ENCODE peak calls at places on chromosomes 3 and 15, in nine cellular contexts. One of them, this sample, is unnamed.

GRCh38 chr15:78988361-78988911 is 43.6 kb upstream of the CTSH start:
- DNase-seq in breast epithelium: no peak
- DNase-seq in body of pancreas: peak; percentile 89
- DNase-seq in tibial artery: peak; percentile 95
- DNase-seq in suprapubic skin: peak; percentile 93
- DNase-seq in heart left ventricle: peak; percentile 78
- DNase-seq in CD8-positive, alpha-beta memory T cell: no peak
- DNase-seq in right cardiac atrium: peak; percentile 66
- DNase-seq in mesendoderm: peak; percentile 36
- DNase-seq in this sample: peak; percentile 93

GRCh38 chr3:50390523-50391177 is 31.3 kb upstream of the TMEM115 start:
- DNase-seq in breast epithelium: no peak
- DNase-seq in body of pancreas: peak; percentile 76
- DNase-seq in tibial artery: peak; percentile 48
- DNase-seq in suprapubic skin: no peak
- DNase-seq in heart left ventricle: peak; percentile 87
- DNase-seq in CD8-positive, alpha-beta memory T cell: no peak
- DNase-seq in right cardiac atrium: peak; percentile 67
- DNase-seq in mesendoderm: no peak
- DNase-seq in this sample: no peak

GRCh38 chr15:59349715-59350420 is 22.8 kb downstream of the MYO1E start:
- DNase-seq in breast epithelium: no peak
- DNase-seq in body of pancreas: no peak
- DNase-seq in tibial artery: no peak
- DNase-seq in suprapubic skin: no peak
- DNase-seq in heart left ventricle: no peak
- DNase-seq in CD8-positive, alpha-beta memory T cell: no peak
- DNase-seq in right cardiac atrium: no peak
- DNase-seq in mesendoderm: peak; percentile 90
- DNase-seq in this sample: no peak

GRCh38 chr3:126364130-126364695 is 7.0 kb upstream of the KLF15 start:
- DNase-seq in breast epithelium: no peak
- DNase-seq in body of pancreas: no peak
- DNase-seq in tibial artery: no peak
- DNase-seq in suprapubic skin: peak; percentile 37
- DNase-seq in heart left ventricle: peak; percentile 17
- DNase-seq in CD8-positive, alpha-beta memory T cell: no peak
- DNase-seq in right cardiac atrium: no peak
- DNase-seq in mesendoderm: no peak
- DNase-seq in this sample: peak; percentile 55

GRCh38 chr15:75647370-75648155 is at the start of gene SNX33:
- DNase-seq in breast epithelium: peak; percentile 75
- DNase-seq in body of pancreas: peak; percentile 87
- DNase-seq in tibial artery: peak; percentile 75
- DNase-seq in suprapubic skin: peak; percentile 91
- DNase-seq in heart left ventricle: peak; percentile 91
- DNase-seq in CD8-positive, alpha-beta memory T cell: peak; percentile 45
- DNase-seq in right cardiac atrium: peak; percentile 90
- DNase-seq in mesendoderm: peak; percentile 95
- DNase-seq in this sample: peak; percentile 93

GRCh38 chr3:107394502-107394901 is 17.3 kb downstream of the CCDC54 start:
- DNase-seq in breast epithelium: no peak
- DNase-seq in body of pancreas: no peak
- DNase-seq in tibial artery: no peak
- DNase-seq in suprapubic skin: no peak
- DNase-seq in heart left ventricle: no peak
- DNase-seq in CD8-positive, alpha-beta memory T cell: no peak
- DNase-seq in right cardiac atrium: no peak
- DNase-seq in mesendoderm: peak; percentile 21
- DNase-seq in this sample: no peak

GRCh38 chr3:123143669-123144411 is 57.9 kb upstream of the SEC22A start:
- DNase-seq in breast epithelium: no peak
- DNase-seq in body of pancreas: peak; percentile 25
- DNase-seq in tibial artery: no peak
- DNase-seq in suprapubic skin: peak; percentile 26
- DNase-seq in heart left ventricle: no peak
- DNase-seq in CD8-positive, alpha-beta memory T cell: no peak
- DNase-seq in right cardiac atrium: no peak
- DNase-seq in mesendoderm: peak; percentile 79
- DNase-seq in this sample: no peak

GRCh38 chr3:188468672-188469071 is 314.7 kb downstream of the LPP start:
- DNase-seq in breast epithelium: no peak
- DNase-seq in body of pancreas: peak; percentile 11
- DNase-seq in tibial artery: peak; percentile 78
- DNase-seq in suprapubic skin: peak; percentile 89
- DNase-seq in heart left ventricle: no peak
- DNase-seq in CD8-positive, alpha-beta memory T cell: no peak
- DNase-seq in right cardiac atrium: peak; percentile 78
- DNase-seq in mesendoderm: no peak
- DNase-seq in this sample: peak; percentile 80

GRCh38 chr15:41511331-41512077 is 2.1 kb downstream of the LTK start:
- DNase-seq in breast epithelium: no peak
- DNase-seq in body of pancreas: no peak
- DNase-seq in tibial artery: no peak
- DNase-seq in suprapubic skin: no peak
- DNase-seq in heart left ventricle: peak; percentile 40
- DNase-seq in CD8-positive, alpha-beta memory T cell: no peak
- DNase-seq in right cardiac atrium: no peak
- DNase-seq in mesendoderm: no peak
- DNase-seq in this sample: no peak

GRCh38 chr15:69666441-69666882 is 213.8 kb downstream of the RPLP1 start:
- DNase-seq in breast epithelium: no peak
- DNase-seq in body of pancreas: peak; percentile 57
- DNase-seq in tibial artery: no peak
- DNase-seq in suprapubic skin: no peak
- DNase-seq in heart left ventricle: no peak
- DNase-seq in CD8-positive, alpha-beta memory T cell: no peak
- DNase-seq in right cardiac atrium: no peak
- DNase-seq in mesendoderm: no peak
- DNase-seq in this sample: no peak

GRCh38 chr15:41490355-41490754 is 3.3 kb upstream of the ITPKA start:
- DNase-seq in breast epithelium: no peak
- DNase-seq in body of pancreas: no peak
- DNase-seq in tibial artery: no peak
- DNase-seq in suprapubic skin: no peak
- DNase-seq in heart left ventricle: no peak
- DNase-seq in CD8-positive, alpha-beta memory T cell: no peak
- DNase-seq in right cardiac atrium: no peak
- DNase-seq in mesendoderm: no peak
- DNase-seq in this sample: peak; percentile 6

GRCh38 chr3:99931059-99931458 is 113.4 kb downstream of the CMSS1 start:
- DNase-seq in breast epithelium: no peak
- DNase-seq in body of pancreas: no peak
- DNase-seq in tibial artery: no peak
- DNase-seq in suprapubic skin: no peak
- DNase-seq in heart left ventricle: no peak
- DNase-seq in CD8-positive, alpha-beta memory T cell: no peak
- DNase-seq in right cardiac atrium: no peak
- DNase-seq in mesendoderm: no peak
- DNase-seq in this sample: no peak

GRCh38 chr3:151156618-151157216 is 46.3 kb downstream of the GPR171 start:
- DNase-seq in breast epithelium: no peak
- DNase-seq in body of pancreas: peak; percentile 35
- DNase-seq in tibial artery: no peak
- DNase-seq in suprapubic skin: no peak
- DNase-seq in heart left ventricle: no peak
- DNase-seq in CD8-positive, alpha-beta memory T cell: no peak
- DNase-seq in right cardiac atrium: no peak
- DNase-seq in mesendoderm: peak; percentile 91
- DNase-seq in this sample: no peak

GRCh38 chr3:194330579-194330978 is 20.5 kb downstream of the CPN2 start:
- DNase-seq in breast epithelium: peak; percentile 70
- DNase-seq in body of pancreas: peak; percentile 66
- DNase-seq in tibial artery: no peak
- DNase-seq in suprapubic skin: no peak
- DNase-seq in heart left ventricle: no peak
- DNase-seq in CD8-positive, alpha-beta memory T cell: no peak
- DNase-seq in right cardiac atrium: peak; percentile 71
- DNase-seq in mesendoderm: no peak
- DNase-seq in this sample: peak; percentile 80

GRCh38 chr15:65824941-65825544 is 33.0 kb upstream of the DENND4A start:
- DNase-seq in breast epithelium: no peak
- DNase-seq in body of pancreas: peak; percentile 37
- DNase-seq in tibial artery: peak; percentile 62
- DNase-seq in suprapubic skin: peak; percentile 70
- DNase-seq in heart left ventricle: no peak
- DNase-seq in CD8-positive, alpha-beta memory T cell: no peak
- DNase-seq in right cardiac atrium: peak; percentile 46
- DNase-seq in mesendoderm: no peak
- DNase-seq in this sample: no peak

GRCh38 chr15:65828566-65828965 is 36.5 kb upstream of the DENND4A start:
- DNase-seq in breast epithelium: no peak
- DNase-seq in body of pancreas: no peak
- DNase-seq in tibial artery: no peak
- DNase-seq in suprapubic skin: no peak
- DNase-seq in heart left ventricle: no peak
- DNase-seq in CD8-positive, alpha-beta memory T cell: peak; percentile 14
- DNase-seq in right cardiac atrium: no peak
- DNase-seq in mesendoderm: no peak
- DNase-seq in this sample: no peak

GRCh38 chr15:65824031-65824743 is 32.1 kb upstream of the DENND4A start:
- DNase-seq in breast epithelium: no peak
- DNase-seq in body of pancreas: peak; percentile 80
- DNase-seq in tibial artery: peak; percentile 60
- DNase-seq in suprapubic skin: no peak
- DNase-seq in heart left ventricle: no peak
- DNase-seq in CD8-positive, alpha-beta memory T cell: no peak
- DNase-seq in right cardiac atrium: peak; percentile 26
- DNase-seq in mesendoderm: peak; percentile 87
- DNase-seq in this sample: no peak

GRCh38 chr15:65829150-65829764 is 37.2 kb upstream of the DENND4A start:
- DNase-seq in breast epithelium: no peak
- DNase-seq in body of pancreas: peak; percentile 49
- DNase-seq in tibial artery: no peak
- DNase-seq in suprapubic skin: no peak
- DNase-seq in heart left ventricle: no peak
- DNase-seq in CD8-positive, alpha-beta memory T cell: no peak
- DNase-seq in right cardiac atrium: no peak
- DNase-seq in mesendoderm: peak; percentile 49
- DNase-seq in this sample: no peak

GRCh38 chr15:65827065-65827464 is 35.0 kb upstream of the DENND4A start:
- DNase-seq in breast epithelium: no peak
- DNase-seq in body of pancreas: no peak
- DNase-seq in tibial artery: no peak
- DNase-seq in suprapubic skin: no peak
- DNase-seq in heart left ventricle: no peak
- DNase-seq in CD8-positive, alpha-beta memory T cell: no peak
- DNase-seq in right cardiac atrium: no peak
- DNase-seq in mesendoderm: peak; percentile 16
- DNase-seq in this sample: no peak
- H3K4me1 ChIP-seq in breast epithelium: no peaks in the 10 kb centered on the region
- H3K4me1 ChIP-seq in body of pancreas: peaks cover 30% of the 10 kb centered on the region
- H3K4me1 ChIP-seq in tibial artery: peaks cover 3% of the 10 kb centered on the region
- H3K4me1 ChIP-seq in suprapubic skin: peaks cover 18% of the 10 kb centered on the region
- H3K4me1 ChIP-seq in heart left ventricle: peaks cover 4% of the 10 kb centered on the region
- H3K4me1 ChIP-seq in CD8-positive, alpha-beta memory T cell: peaks cover 46% of the 10 kb centered on the region
- H3K4me1 ChIP-seq in right cardiac atrium: no peaks in the 10 kb centered on the region
- H3K4me1 ChIP-seq in mesendoderm: no peaks in the 10 kb centered on the region
- H3K4me1 ChIP-seq in this sample: no peaks in the 10 kb centered on the region

DNA sequence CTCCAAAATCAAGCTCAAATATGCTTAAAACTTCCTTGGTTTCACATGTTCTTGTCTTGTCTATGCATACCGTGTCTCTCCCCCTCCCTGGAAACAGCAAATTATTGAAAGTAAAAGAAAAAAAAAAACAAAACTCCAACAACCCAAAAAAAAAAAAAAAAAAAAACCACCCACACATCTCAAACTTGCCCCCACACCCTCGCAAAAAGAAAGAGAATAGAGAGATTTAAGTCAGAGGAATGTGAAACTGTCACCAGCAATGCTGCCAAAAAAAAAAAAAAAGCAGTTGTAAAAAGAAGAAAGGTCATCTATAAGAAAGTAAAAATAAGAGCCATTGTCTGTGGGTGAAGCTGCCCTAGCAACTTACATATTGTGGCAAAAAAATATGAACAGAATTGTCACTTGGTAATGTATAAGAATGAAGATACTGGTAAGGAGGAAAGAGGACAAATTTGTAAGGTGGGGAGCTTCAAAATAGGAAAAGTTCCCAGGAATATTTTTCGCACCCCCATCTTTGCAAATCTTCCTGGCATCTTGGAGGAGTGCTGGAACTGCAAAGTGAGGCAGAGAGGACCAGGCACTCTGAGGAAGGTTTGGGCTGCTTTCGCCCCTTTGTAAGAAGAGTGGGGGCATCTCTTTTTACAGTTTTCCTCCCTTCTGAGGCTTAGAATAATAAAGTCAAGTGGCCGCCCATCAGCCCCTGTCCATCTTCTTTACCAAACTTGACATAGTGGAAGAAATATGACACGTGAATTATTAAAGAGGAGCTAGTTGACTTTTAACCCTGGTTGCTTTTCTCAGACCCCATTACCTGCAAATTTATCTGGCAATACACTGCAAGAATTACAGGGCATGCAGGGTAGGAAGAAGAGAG is 81.8 kb downstream of the NR2F2 start:
- DNase-seq in breast epithelium: no peak
- DNase-seq in body of pancreas: no peak
- DNase-seq in tibial artery: no peak
- DNase-seq in suprapubic skin: no peak
- DNase-seq in heart left ventricle: no peak
- DNase-seq in CD8-positive, alpha-beta memory T cell: no peak
- DNase-seq in right cardiac atrium: no peak
- DNase-seq in mesendoderm: no peak
- DNase-seq in this sample: no peak
- H3K4me1 ChIP-seq in breast epithelium: peaks cover 2% of the 10 kb centered on the region
- H3K4me1 ChIP-seq in body of pancreas: peaks cover 29% of the 10 kb centered on the region
- H3K4me1 ChIP-seq in tibial artery: peaks cover 28% of the 10 kb centered on the region
- H3K4me1 ChIP-seq in suprapubic skin: peaks cover 35% of the 10 kb centered on the region
- H3K4me1 ChIP-seq in heart left ventricle: peaks cover 24% of the 10 kb centered on the region
- H3K4me1 ChIP-seq in CD8-positive, alpha-beta memory T cell: no peaks in the 10 kb centered on the region
- H3K4me1 ChIP-seq in right cardiac atrium: peaks cover 3% of the 10 kb centered on the region
- H3K4me1 ChIP-seq in mesendoderm: no peaks in the 10 kb centered on the region
- H3K4me1 ChIP-seq in this sample: no peaks in the 10 kb centered on the region

GRCh38 chr3:129502641-129503386 is 25.6 kb upstream of the RHO start:
- DNase-seq in breast epithelium: no peak
- DNase-seq in body of pancreas: no peak
- DNase-seq in tibial artery: no peak
- DNase-seq in suprapubic skin: no peak
- DNase-seq in heart left ventricle: peak; percentile 60
- DNase-seq in CD8-positive, alpha-beta memory T cell: no peak
- DNase-seq in right cardiac atrium: no peak
- DNase-seq in mesendoderm: no peak
- DNase-seq in this sample: peak; percentile 59
- H3K4me1 ChIP-seq in breast epithelium: no peaks in the 10 kb centered on the region
- H3K4me1 ChIP-seq in body of pancreas: no peaks in the 10 kb centered on the region
- H3K4me1 ChIP-seq in tibial artery: peaks cover 22% of the 10 kb centered on the region
- H3K4me1 ChIP-seq in suprapubic skin: peaks cover 5% of the 10 kb centered on the region
- H3K4me1 ChIP-seq in heart left ventricle: peaks cover 68% of the 10 kb centered on the region
- H3K4me1 ChIP-seq in CD8-positive, alpha-beta memory T cell: no peaks in the 10 kb centered on the region
- H3K4me1 ChIP-seq in right cardiac atrium: peaks cover 42% of the 10 kb centered on the region
- H3K4me1 ChIP-seq in mesendoderm: no peaks in the 10 kb centered on the region
- H3K4me1 ChIP-seq in this sample: peaks cover 3% of the 10 kb centered on the region

DNA sequence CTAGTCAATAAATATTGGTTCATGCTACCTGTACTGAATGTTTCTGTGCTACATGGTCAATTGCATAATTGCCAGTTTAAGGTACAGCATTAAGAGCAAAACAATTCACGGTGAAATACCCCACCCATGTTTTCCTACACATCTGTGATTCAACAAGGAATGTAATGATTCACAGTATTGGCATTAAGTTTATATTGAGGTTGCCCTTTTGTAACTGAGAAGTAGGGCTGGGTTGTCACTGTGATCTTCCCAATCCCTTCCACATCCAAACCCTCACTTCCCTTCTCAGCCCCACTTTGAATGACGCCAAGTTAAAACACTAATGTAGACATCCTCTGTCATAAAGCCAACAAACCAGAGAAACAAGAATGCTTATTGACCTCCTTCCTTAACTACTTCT is 112.0 kb upstream of the TJP1 start:
- DNase-seq in breast epithelium: no peak
- DNase-seq in body of pancreas: no peak
- DNase-seq in tibial artery: no peak
- DNase-seq in suprapubic skin: no peak
- DNase-seq in heart left ventricle: no peak
- DNase-seq in CD8-positive, alpha-beta memory T cell: no peak
- DNase-seq in right cardiac atrium: no peak
- DNase-seq in mesendoderm: no peak
- DNase-seq in this sample: no peak
- H3K4me1 ChIP-seq in breast epithelium: no peaks in the 10 kb centered on the region
- H3K4me1 ChIP-seq in body of pancreas: peaks cover 9% of the 10 kb centered on the region
- H3K4me1 ChIP-seq in tibial artery: no peaks in the 10 kb centered on the region
- H3K4me1 ChIP-seq in suprapubic skin: no peaks in the 10 kb centered on the region
- H3K4me1 ChIP-seq in heart left ventricle: no peaks in the 10 kb centered on the region
- H3K4me1 ChIP-seq in CD8-positive, alpha-beta memory T cell: no peaks in the 10 kb centered on the region
- H3K4me1 ChIP-seq in right cardiac atrium: peaks cover 3% of the 10 kb centered on the region
- H3K4me1 ChIP-seq in mesendoderm: peaks cover 4% of the 10 kb centered on the region
- H3K4me1 ChIP-seq in this sample: no peaks in the 10 kb centered on the region